ENCODE peak calls at places on chromosomes 7 and 10, in five cellular contexts. One of them, this sample, is unnamed.
A peak's percentile ranks its signal among the peaks of the same experiment; 100 is the strongest.

GRCh38 chr10:104580321-104580720 is 60.8 kb upstream of the SORCS3 start:
- DNase-seq in activated effector memory CD4-positive, alpha-beta T cell treated with Interleukin-2 at 50 U/mL for 16 hours: no peak
- DNase-seq in activated naive CD4-positive, alpha-beta T cell treated with anti-CD3 and anti-CD28 coated beads, Interleukin-2, amount 10 ng/mL, durations not matched to agents 7 days and 5 days: no peak
- DNase-seq in AG08395: peak; percentile 29
- DNase-seq in brain microvascular endothelial cell: no peak
- DNase-seq in this sample: no peak

GRCh38 chr10:43195557-43195956 is 57.3 kb downstream of the CSGALNACT2 start:
- DNase-seq in AG08395: no peak
- DNase-seq in brain microvascular endothelial cell: no peak
- DNase-seq in activated effector memory CD4-positive, alpha-beta T cell treated with Interleukin-2 at 50 U/mL for 16 hours: no peak
- DNase-seq in activated naive CD4-positive, alpha-beta T cell treated with anti-CD3 and anti-CD28 coated beads, Interleukin-2, amount 10 ng/mL, durations not matched to agents 7 days and 5 days: no peak
- DNase-seq in this sample: no peak

GRCh38 chr10:122441961-122442360 is 12.5 kb upstream of the ARMS2 start:
- DNase-seq in activated effector memory CD4-positive, alpha-beta T cell treated with Interleukin-2 at 50 U/mL for 16 hours: no peak
- DNase-seq in activated naive CD4-positive, alpha-beta T cell treated with anti-CD3 and anti-CD28 coated beads, Interleukin-2, amount 10 ng/mL, durations not matched to agents 7 days and 5 days: no peak
- DNase-seq in AG08395: peak; percentile 80
- DNase-seq in brain microvascular endothelial cell: peak; percentile 68
- DNase-seq in this sample: no peak

GRCh38 chr10:121340176-121340850 is 257.9 kb downstream of the FGFR2 start:
- DNase-seq in activated naive CD4-positive, alpha-beta T cell treated with anti-CD3 and anti-CD28 coated beads, Interleukin-2, amount 10 ng/mL, durations not matched to agents 7 days and 5 days: no peak
- DNase-seq in brain microvascular endothelial cell: no peak
- DNase-seq in AG08395: no peak
- DNase-seq in activated effector memory CD4-positive, alpha-beta T cell treated with Interleukin-2 at 50 U/mL for 16 hours: no peak
- DNase-seq in this sample: no peak

GRCh38 chr10:86137561-86137960 is 229.0 kb downstream of the GRID1 start:
- DNase-seq in activated naive CD4-positive, alpha-beta T cell treated with anti-CD3 and anti-CD28 coated beads, Interleukin-2, amount 10 ng/mL, durations not matched to agents 7 days and 5 days: no peak
- DNase-seq in AG08395: no peak
- DNase-seq in brain microvascular endothelial cell: no peak
- DNase-seq in activated effector memory CD4-positive, alpha-beta T cell treated with Interleukin-2 at 50 U/mL for 16 hours: no peak
- DNase-seq in this sample: no peak

GRCh38 chr10:124646483-124647352 is 97.5 kb downstream of the FAM53B start:
- DNase-seq in activated naive CD4-positive, alpha-beta T cell treated with anti-CD3 and anti-CD28 coated beads, Interleukin-2, amount 10 ng/mL, durations not matched to agents 7 days and 5 days: no peak
- DNase-seq in brain microvascular endothelial cell: peak; percentile 82
- DNase-seq in AG08395: peak; percentile 86
- DNase-seq in activated effector memory CD4-positive, alpha-beta T cell treated with Interleukin-2 at 50 U/mL for 16 hours: no peak
- DNase-seq in this sample: no peak

GRCh38 chr7:119802147-119802546 is 470.8 kb upstream of the KCND2 start:
- DNase-seq in activated effector memory CD4-positive, alpha-beta T cell treated with Interleukin-2 at 50 U/mL for 16 hours: no peak
- DNase-seq in AG08395: no peak
- DNase-seq in brain microvascular endothelial cell: no peak
- DNase-seq in activated naive CD4-positive, alpha-beta T cell treated with anti-CD3 and anti-CD28 coated beads, Interleukin-2, amount 10 ng/mL, durations not matched to agents 7 days and 5 days: no peak
- DNase-seq in this sample: no peak

GRCh38 chr7:157991351-157991750 is 596.3 kb downstream of the PTPRN2 start:
- DNase-seq in brain microvascular endothelial cell: no peak
- DNase-seq in activated naive CD4-positive, alpha-beta T cell treated with anti-CD3 and anti-CD28 coated beads, Interleukin-2, amount 10 ng/mL, durations not matched to agents 7 days and 5 days: no peak
- DNase-seq in activated effector memory CD4-positive, alpha-beta T cell treated with Interleukin-2 at 50 U/mL for 16 hours: no peak
- DNase-seq in AG08395: no peak
- DNase-seq in this sample: no peak

GRCh38 chr7:35849158-35849831 is 48.4 kb downstream of the SEPTIN7 start:
- DNase-seq in AG08395: no peak
- DNase-seq in brain microvascular endothelial cell: peak; percentile 66
- DNase-seq in activated naive CD4-positive, alpha-beta T cell treated with anti-CD3 and anti-CD28 coated beads, Interleukin-2, amount 10 ng/mL, durations not matched to agents 7 days and 5 days: no peak
- DNase-seq in activated effector memory CD4-positive, alpha-beta T cell treated with Interleukin-2 at 50 U/mL for 16 hours: no peak
- DNase-seq in this sample: no peak

GRCh38 chr7:138244606-138245005 is 168.3 kb downstream of the AKR1D1 start:
- DNase-seq in brain microvascular endothelial cell: no peak
- DNase-seq in activated effector memory CD4-positive, alpha-beta T cell treated with Interleukin-2 at 50 U/mL for 16 hours: no peak
- DNase-seq in activated naive CD4-positive, alpha-beta T cell treated with anti-CD3 and anti-CD28 coated beads, Interleukin-2, amount 10 ng/mL, durations not matched to agents 7 days and 5 days: no peak
- DNase-seq in AG08395: no peak
- DNase-seq in this sample: no peak

GRCh38 chr7:47887016-47887640 is 61.1 kb downstream of the PKD1L1 start:
- DNase-seq in activated effector memory CD4-positive, alpha-beta T cell treated with Interleukin-2 at 50 U/mL for 16 hours: no peak
- DNase-seq in AG08395: no peak
- DNase-seq in activated naive CD4-positive, alpha-beta T cell treated with anti-CD3 and anti-CD28 coated beads, Interleukin-2, amount 10 ng/mL, durations not matched to agents 7 days and 5 days: no peak
- DNase-seq in brain microvascular endothelial cell: no peak
- DNase-seq in this sample: no peak

GRCh38 chr7:85004402-85004801 is 182.5 kb downstream of the SEMA3D start:
- DNase-seq in activated naive CD4-positive, alpha-beta T cell treated with anti-CD3 and anti-CD28 coated beads, Interleukin-2, amount 10 ng/mL, durations not matched to agents 7 days and 5 days: no peak
- DNase-seq in AG08395: no peak
- DNase-seq in activated effector memory CD4-positive, alpha-beta T cell treated with Interleukin-2 at 50 U/mL for 16 hours: no peak
- DNase-seq in brain microvascular endothelial cell: peak; percentile 23
- DNase-seq in this sample: no peak

GRCh38 chr7:79258826-79259225 is 194.6 kb downstream of the MAGI2 start:
- DNase-seq in brain microvascular endothelial cell: no peak
- DNase-seq in activated effector memory CD4-positive, alpha-beta T cell treated with Interleukin-2 at 50 U/mL for 16 hours: no peak
- DNase-seq in AG08395: no peak
- DNase-seq in activated naive CD4-positive, alpha-beta T cell treated with anti-CD3 and anti-CD28 coated beads, Interleukin-2, amount 10 ng/mL, durations not matched to agents 7 days and 5 days: no peak
- DNase-seq in this sample: no peak

GRCh38 chr10:22693860-22694259 is 20.5 kb downstream of the PIP4K2A start:
- DNase-seq in AG08395: no peak
- DNase-seq in activated effector memory CD4-positive, alpha-beta T cell treated with Interleukin-2 at 50 U/mL for 16 hours: no peak
- DNase-seq in activated naive CD4-positive, alpha-beta T cell treated with anti-CD3 and anti-CD28 coated beads, Interleukin-2, amount 10 ng/mL, durations not matched to agents 7 days and 5 days: no peak
- DNase-seq in brain microvascular endothelial cell: no peak
- DNase-seq in this sample: no peak

GRCh38 chr7:130266258-130266960 is at the start of gene CPA2:
- DNase-seq in activated naive CD4-positive, alpha-beta T cell treated with anti-CD3 and anti-CD28 coated beads, Interleukin-2, amount 10 ng/mL, durations not matched to agents 7 days and 5 days: no peak
- DNase-seq in activated effector memory CD4-positive, alpha-beta T cell treated with Interleukin-2 at 50 U/mL for 16 hours: no peak
- DNase-seq in brain microvascular endothelial cell: no peak
- DNase-seq in AG08395: no peak
- DNase-seq in this sample: no peak

GRCh38 chr10:50614444-50615137 is 9.2 kb downstream of the SGMS1 start:
- DNase-seq in brain microvascular endothelial cell: no peak
- DNase-seq in activated naive CD4-positive, alpha-beta T cell treated with anti-CD3 and anti-CD28 coated beads, Interleukin-2, amount 10 ng/mL, durations not matched to agents 7 days and 5 days: no peak
- DNase-seq in AG08395: no peak
- DNase-seq in activated effector memory CD4-positive, alpha-beta T cell treated with Interleukin-2 at 50 U/mL for 16 hours: no peak
- DNase-seq in this sample: no peak

GRCh38 chr10:12819656-12820055 is 181.9 kb downstream of the CCDC3 start:
- DNase-seq in activated naive CD4-positive, alpha-beta T cell treated with anti-CD3 and anti-CD28 coated beads, Interleukin-2, amount 10 ng/mL, durations not matched to agents 7 days and 5 days: no peak
- DNase-seq in activated effector memory CD4-positive, alpha-beta T cell treated with Interleukin-2 at 50 U/mL for 16 hours: no peak
- DNase-seq in AG08395: no peak
- DNase-seq in brain microvascular endothelial cell: no peak
- DNase-seq in this sample: no peak

GRCh38 chr7:152341039-152341913 is 94.5 kb downstream of the KMT2C start:
- DNase-seq in activated naive CD4-positive, alpha-beta T cell treated with anti-CD3 and anti-CD28 coated beads, Interleukin-2, amount 10 ng/mL, durations not matched to agents 7 days and 5 days: no peak
- DNase-seq in activated effector memory CD4-positive, alpha-beta T cell treated with Interleukin-2 at 50 U/mL for 16 hours: no peak
- DNase-seq in brain microvascular endothelial cell: peak; percentile 58
- DNase-seq in AG08395: peak; percentile 74
- DNase-seq in this sample: no peak

GRCh38 chr7:114652041-114652440 is 237.4 kb downstream of the FOXP2 start:
- DNase-seq in activated effector memory CD4-positive, alpha-beta T cell treated with Interleukin-2 at 50 U/mL for 16 hours: no peak
- DNase-seq in AG08395: no peak
- DNase-seq in activated naive CD4-positive, alpha-beta T cell treated with anti-CD3 and anti-CD28 coated beads, Interleukin-2, amount 10 ng/mL, durations not matched to agents 7 days and 5 days: no peak
- DNase-seq in brain microvascular endothelial cell: no peak
- DNase-seq in this sample: no peak

GRCh38 chr7:129611246-129612111 is at the start of gene NRF1:
- DNase-seq in AG08395: peak; percentile 92
- DNase-seq in activated naive CD4-positive, alpha-beta T cell treated with anti-CD3 and anti-CD28 coated beads, Interleukin-2, amount 10 ng/mL, durations not matched to agents 7 days and 5 days: peak; percentile 92
- DNase-seq in brain microvascular endothelial cell: peak; percentile 87
- DNase-seq in activated effector memory CD4-positive, alpha-beta T cell treated with Interleukin-2 at 50 U/mL for 16 hours: peak; percentile 87
- DNase-seq in this sample: peak; percentile 90

GRCh38 chr7:38748056-38748610 is 117.0 kb upstream of the AMPH start:
- DNase-seq in AG08395: no peak
- DNase-seq in activated naive CD4-positive, alpha-beta T cell treated with anti-CD3 and anti-CD28 coated beads, Interleukin-2, amount 10 ng/mL, durations not matched to agents 7 days and 5 days: no peak
- DNase-seq in activated effector memory CD4-positive, alpha-beta T cell treated with Interleukin-2 at 50 U/mL for 16 hours: no peak
- DNase-seq in brain microvascular endothelial cell: peak; percentile 18
- DNase-seq in this sample: no peak

GRCh38 chr10:114163062-114163861 is 10.7 kb downstream of the CCDC186 start:
- DNase-seq in AG08395: peak; percentile 37
- DNase-seq in activated effector memory CD4-positive, alpha-beta T cell treated with Interleukin-2 at 50 U/mL for 16 hours: no peak
- DNase-seq in brain microvascular endothelial cell: no peak
- DNase-seq in activated naive CD4-positive, alpha-beta T cell treated with anti-CD3 and anti-CD28 coated beads, Interleukin-2, amount 10 ng/mL, durations not matched to agents 7 days and 5 days: no peak
- DNase-seq in this sample: no peak

GRCh38 chr10:79027147-79028055 is 41.4 kb upstream of the ZMIZ1 start:
- DNase-seq in brain microvascular endothelial cell: no peak
- DNase-seq in AG08395: no peak
- DNase-seq in activated effector memory CD4-positive, alpha-beta T cell treated with Interleukin-2 at 50 U/mL for 16 hours: no peak
- DNase-seq in activated naive CD4-positive, alpha-beta T cell treated with anti-CD3 and anti-CD28 coated beads, Interleukin-2, amount 10 ng/mL, durations not matched to agents 7 days and 5 days: no peak
- DNase-seq in this sample: no peak

GRCh38 chr10:49081532-49082275 is 33.6 kb downstream of the VSTM4 start:
- DNase-seq in activated naive CD4-positive, alpha-beta T cell treated with anti-CD3 and anti-CD28 coated beads, Interleukin-2, amount 10 ng/mL, durations not matched to agents 7 days and 5 days: no peak
- DNase-seq in activated effector memory CD4-positive, alpha-beta T cell treated with Interleukin-2 at 50 U/mL for 16 hours: no peak
- DNase-seq in brain microvascular endothelial cell: no peak
- DNase-seq in AG08395: peak; percentile 50
- DNase-seq in this sample: no peak

GRCh38 chr10:45532501-45532900 is 140.1 kb downstream of the ZFAND4 start:
- DNase-seq in AG08395: no peak
- DNase-seq in activated naive CD4-positive, alpha-beta T cell treated with anti-CD3 and anti-CD28 coated beads, Interleukin-2, amount 10 ng/mL, durations not matched to agents 7 days and 5 days: no peak
- DNase-seq in brain microvascular endothelial cell: no peak
- DNase-seq in activated effector memory CD4-positive, alpha-beta T cell treated with Interleukin-2 at 50 U/mL for 16 hours: no peak
- DNase-seq in this sample: no peak

GRCh38 chr7:70775570-70776156 is 356.3 kb upstream of the GALNT17 start:
- DNase-seq in activated effector memory CD4-positive, alpha-beta T cell treated with Interleukin-2 at 50 U/mL for 16 hours: no peak
- DNase-seq in AG08395: peak; percentile 21
- DNase-seq in activated naive CD4-positive, alpha-beta T cell treated with anti-CD3 and anti-CD28 coated beads, Interleukin-2, amount 10 ng/mL, durations not matched to agents 7 days and 5 days: no peak
- DNase-seq in brain microvascular endothelial cell: no peak
- DNase-seq in this sample: no peak

GRCh38 chr10:30510184-30510931 is 76.4 kb downstream of the MAP3K8 start:
- DNase-seq in brain microvascular endothelial cell: peak; percentile 84
- DNase-seq in activated effector memory CD4-positive, alpha-beta T cell treated with Interleukin-2 at 50 U/mL for 16 hours: no peak
- DNase-seq in activated naive CD4-positive, alpha-beta T cell treated with anti-CD3 and anti-CD28 coated beads, Interleukin-2, amount 10 ng/mL, durations not matched to agents 7 days and 5 days: no peak
- DNase-seq in AG08395: peak; percentile 82
- DNase-seq in this sample: no peak

GRCh38 chr10:2623675-2624274 is 443.6 kb upstream of the PFKP start:
- DNase-seq in activated naive CD4-positive, alpha-beta T cell treated with anti-CD3 and anti-CD28 coated beads, Interleukin-2, amount 10 ng/mL, durations not matched to agents 7 days and 5 days: no peak
- DNase-seq in AG08395: no peak
- DNase-seq in activated effector memory CD4-positive, alpha-beta T cell treated with Interleukin-2 at 50 U/mL for 16 hours: no peak
- DNase-seq in brain microvascular endothelial cell: no peak
- DNase-seq in this sample: no peak

GRCh38 chr10:43362191-43362839 is 9.1 kb upstream of the FXYD4 start:
- DNase-seq in activated effector memory CD4-positive, alpha-beta T cell treated with Interleukin-2 at 50 U/mL for 16 hours: peak; percentile 98
- DNase-seq in brain microvascular endothelial cell: peak; percentile 94
- DNase-seq in activated naive CD4-positive, alpha-beta T cell treated with anti-CD3 and anti-CD28 coated beads, Interleukin-2, amount 10 ng/mL, durations not matched to agents 7 days and 5 days: peak; percentile 99
- DNase-seq in AG08395: peak; percentile 83
- DNase-seq in this sample: peak; percentile 98